ENCODE peak calls at places on chromosomes 6 and 20, in ten cellular contexts. One of them, this sample, is unnamed.

GRCh38 chr6:165181951-165182414 is 127.4 kb downstream of the C6orf118 start:
- DNase-seq in A549: no peak
- DNase-seq in transverse colon: no peak
- DNase-seq in heart left ventricle: no peak
- DNase-seq in tibial nerve: no peak
- DNase-seq in left ventricle myocardium inferior: no peak
- DNase-seq in pancreas: no peak
- DNase-seq in breast epithelium: no peak
- DNase-seq in uterus: no peak
- DNase-seq in fibroblast of lung: no peak
- DNase-seq in this sample: no peak

GRCh38 chr20:45991616-45992015 is 17.1 kb upstream of the MMP9 start:
- DNase-seq in A549: no peak
- DNase-seq in transverse colon: no peak
- DNase-seq in heart left ventricle: no peak
- DNase-seq in tibial nerve: no peak
- DNase-seq in left ventricle myocardium inferior: no peak
- DNase-seq in pancreas: no peak
- DNase-seq in breast epithelium: no peak
- DNase-seq in uterus: no peak
- DNase-seq in fibroblast of lung: no peak
- DNase-seq in this sample: no peak

GRCh38 chr20:363319-364078 is 16.6 kb downstream of the NRSN2 start:
- DNase-seq in A549: no peak
- DNase-seq in transverse colon: no peak
- DNase-seq in heart left ventricle: no peak
- DNase-seq in tibial nerve: no peak
- DNase-seq in left ventricle myocardium inferior: no peak
- DNase-seq in pancreas: no peak
- DNase-seq in breast epithelium: no peak
- DNase-seq in uterus: no peak
- DNase-seq in fibroblast of lung: no peak
- DNase-seq in this sample: no peak

GRCh38 chr6:134245041-134245440 is 72.9 kb downstream of the SGK1 start:
- DNase-seq in A549: no peak
- DNase-seq in transverse colon: no peak
- DNase-seq in heart left ventricle: no peak
- DNase-seq in tibial nerve: no peak
- DNase-seq in left ventricle myocardium inferior: no peak
- DNase-seq in pancreas: peak; percentile 71
- DNase-seq in breast epithelium: no peak
- DNase-seq in uterus: no peak
- DNase-seq in fibroblast of lung: peak; percentile 59
- DNase-seq in this sample: no peak

GRCh38 chr6:111870054-111870750 is 3.0 kb downstream of the FYN start:
- DNase-seq in A549: no peak
- DNase-seq in transverse colon: no peak
- DNase-seq in heart left ventricle: no peak
- DNase-seq in tibial nerve: no peak
- DNase-seq in left ventricle myocardium inferior: no peak
- DNase-seq in pancreas: no peak
- DNase-seq in breast epithelium: no peak
- DNase-seq in uterus: no peak
- DNase-seq in fibroblast of lung: no peak
- DNase-seq in this sample: no peak

GRCh38 chr6:118896339-118897136 is 2.6 kb downstream of the ASF1A start:
- DNase-seq in A549: peak; percentile 18
- DNase-seq in transverse colon: no peak
- DNase-seq in heart left ventricle: no peak
- DNase-seq in tibial nerve: no peak
- DNase-seq in left ventricle myocardium inferior: no peak
- DNase-seq in pancreas: no peak
- DNase-seq in breast epithelium: no peak
- DNase-seq in uterus: no peak
- DNase-seq in fibroblast of lung: peak; percentile 65
- DNase-seq in this sample: no peak

GRCh38 chr20:45782890-45783289 is 8.8 kb downstream of the WFDC3 start:
- DNase-seq in A549: no peak
- DNase-seq in transverse colon: no peak
- DNase-seq in heart left ventricle: no peak
- DNase-seq in tibial nerve: no peak
- DNase-seq in left ventricle myocardium inferior: no peak
- DNase-seq in pancreas: no peak
- DNase-seq in breast epithelium: no peak
- DNase-seq in uterus: no peak
- DNase-seq in fibroblast of lung: no peak
- DNase-seq in this sample: no peak

GRCh38 chr6:82785206-82785605 is 280.4 kb downstream of the UBE3D start:
- DNase-seq in A549: no peak
- DNase-seq in transverse colon: no peak
- DNase-seq in heart left ventricle: no peak
- DNase-seq in tibial nerve: no peak
- DNase-seq in left ventricle myocardium inferior: no peak
- DNase-seq in pancreas: no peak
- DNase-seq in breast epithelium: no peak
- DNase-seq in uterus: no peak
- DNase-seq in fibroblast of lung: no peak
- DNase-seq in this sample: no peak

GRCh38 chr20:62220666-62221568 is 839 bp upstream of the HRH3 start:
- DNase-seq in A549: no peak
- DNase-seq in transverse colon: no peak
- DNase-seq in heart left ventricle: no peak
- DNase-seq in tibial nerve: no peak
- DNase-seq in left ventricle myocardium inferior: no peak
- DNase-seq in pancreas: no peak
- DNase-seq in breast epithelium: no peak
- DNase-seq in uterus: no peak
- DNase-seq in fibroblast of lung: no peak
- DNase-seq in this sample: no peak

GRCh38 chr6:4577406-4577805 is 198.8 kb upstream of the CDYL start:
- DNase-seq in A549: no peak
- DNase-seq in transverse colon: no peak
- DNase-seq in heart left ventricle: no peak
- DNase-seq in tibial nerve: no peak
- DNase-seq in left ventricle myocardium inferior: no peak
- DNase-seq in pancreas: peak; percentile 27
- DNase-seq in breast epithelium: no peak
- DNase-seq in uterus: no peak
- DNase-seq in fibroblast of lung: peak; percentile 100
- DNase-seq in this sample: no peak

GRCh38 chr6:111011360-111012142 is 29.7 kb downstream of the RPF2 start:
- DNase-seq in A549: peak; percentile 27
- DNase-seq in transverse colon: no peak
- DNase-seq in heart left ventricle: no peak
- DNase-seq in tibial nerve: peak; percentile 21
- DNase-seq in left ventricle myocardium inferior: no peak
- DNase-seq in pancreas: no peak
- DNase-seq in breast epithelium: no peak
- DNase-seq in uterus: no peak
- DNase-seq in fibroblast of lung: peak; percentile 66
- DNase-seq in this sample: no peak

GRCh38 chr6:34178361-34179105 is 32.6 kb upstream of the GRM4 start:
- DNase-seq in A549: no peak
- DNase-seq in transverse colon: no peak
- DNase-seq in heart left ventricle: no peak
- DNase-seq in tibial nerve: no peak
- DNase-seq in left ventricle myocardium inferior: no peak
- DNase-seq in pancreas: no peak
- DNase-seq in breast epithelium: no peak
- DNase-seq in uterus: no peak
- DNase-seq in fibroblast of lung: no peak
- DNase-seq in this sample: no peak

GRCh38 chr6:170555305-170555704 is 1.1 kb downstream of the TBP start:
- DNase-seq in A549: no peak
- DNase-seq in transverse colon: no peak
- DNase-seq in heart left ventricle: no peak
- DNase-seq in tibial nerve: no peak
- DNase-seq in left ventricle myocardium inferior: no peak
- DNase-seq in pancreas: no peak
- DNase-seq in breast epithelium: no peak
- DNase-seq in uterus: no peak
- DNase-seq in fibroblast of lung: no peak
- DNase-seq in this sample: no peak

GRCh38 chr6:36962874-36963273 is 8.3 kb downstream of the PI16 start:
- DNase-seq in A549: no peak
- DNase-seq in transverse colon: peak; percentile 74
- DNase-seq in heart left ventricle: peak; percentile 64
- DNase-seq in tibial nerve: peak; percentile 77
- DNase-seq in left ventricle myocardium inferior: peak; percentile 73
- DNase-seq in pancreas: peak; percentile 73
- DNase-seq in breast epithelium: no peak
- DNase-seq in uterus: peak; percentile 48
- DNase-seq in fibroblast of lung: peak; percentile 57
- DNase-seq in this sample: no peak

GRCh38 chr6:167745660-167746376 is 80.9 kb upstream of the AFDN start:
- DNase-seq in A549: no peak
- DNase-seq in transverse colon: no peak
- DNase-seq in heart left ventricle: no peak
- DNase-seq in tibial nerve: peak; percentile 34
- DNase-seq in left ventricle myocardium inferior: peak; percentile 72
- DNase-seq in pancreas: no peak
- DNase-seq in breast epithelium: no peak
- DNase-seq in uterus: peak; percentile 85
- DNase-seq in fibroblast of lung: no peak
- DNase-seq in this sample: no peak

GRCh38 chr20:35260426-35260825 is 17.5 kb downstream of the MMP24OS start:
- DNase-seq in A549: no peak
- DNase-seq in transverse colon: no peak
- DNase-seq in heart left ventricle: no peak
- DNase-seq in tibial nerve: no peak
- DNase-seq in left ventricle myocardium inferior: no peak
- DNase-seq in pancreas: no peak
- DNase-seq in breast epithelium: no peak
- DNase-seq in uterus: no peak
- DNase-seq in fibroblast of lung: no peak
- DNase-seq in this sample: no peak

GRCh38 chr6:161254754-161255253 is 19.1 kb downstream of the AGPAT4 start:
- DNase-seq in A549: no peak
- DNase-seq in transverse colon: no peak
- DNase-seq in heart left ventricle: no peak
- DNase-seq in tibial nerve: no peak
- DNase-seq in left ventricle myocardium inferior: no peak
- DNase-seq in pancreas: no peak
- DNase-seq in breast epithelium: no peak
- DNase-seq in uterus: no peak
- DNase-seq in fibroblast of lung: peak; percentile 68
- DNase-seq in this sample: peak; percentile 49

GRCh38 chr20:61694666-61695065 is 371.0 kb downstream of the TAF4 start:
- DNase-seq in A549: no peak
- DNase-seq in transverse colon: no peak
- DNase-seq in heart left ventricle: no peak
- DNase-seq in tibial nerve: no peak
- DNase-seq in left ventricle myocardium inferior: peak; percentile 28
- DNase-seq in pancreas: no peak
- DNase-seq in breast epithelium: no peak
- DNase-seq in uterus: no peak
- DNase-seq in fibroblast of lung: no peak
- DNase-seq in this sample: no peak

GRCh38 chr20:41616228-41616627 is 1.9 kb downstream of the CHD6 start:
- DNase-seq in A549: no peak
- DNase-seq in transverse colon: no peak
- DNase-seq in heart left ventricle: no peak
- DNase-seq in tibial nerve: no peak
- DNase-seq in left ventricle myocardium inferior: no peak
- DNase-seq in pancreas: no peak
- DNase-seq in breast epithelium: no peak
- DNase-seq in uterus: no peak
- DNase-seq in fibroblast of lung: peak; percentile 31
- DNase-seq in this sample: no peak
- H3K4me3 ChIP-seq in A549: no peak overlapping the region
- H3K4me3 ChIP-seq in transverse colon: no peak overlapping the region
- H3K4me3 ChIP-seq in heart left ventricle: no peak overlapping the region
- H3K4me3 ChIP-seq in tibial nerve: no peak overlapping the region
- H3K4me3 ChIP-seq in left ventricle myocardium inferior: no peak overlapping the region
- H3K4me3 ChIP-seq in pancreas: no peak overlapping the region
- H3K4me3 ChIP-seq in breast epithelium: no peak overlapping the region
- H3K4me3 ChIP-seq in uterus: no peak overlapping the region
- H3K4me3 ChIP-seq in fibroblast of lung: no peak overlapping the region
- H3K4me3 ChIP-seq in this sample: no peak overlapping the region

DNA sequence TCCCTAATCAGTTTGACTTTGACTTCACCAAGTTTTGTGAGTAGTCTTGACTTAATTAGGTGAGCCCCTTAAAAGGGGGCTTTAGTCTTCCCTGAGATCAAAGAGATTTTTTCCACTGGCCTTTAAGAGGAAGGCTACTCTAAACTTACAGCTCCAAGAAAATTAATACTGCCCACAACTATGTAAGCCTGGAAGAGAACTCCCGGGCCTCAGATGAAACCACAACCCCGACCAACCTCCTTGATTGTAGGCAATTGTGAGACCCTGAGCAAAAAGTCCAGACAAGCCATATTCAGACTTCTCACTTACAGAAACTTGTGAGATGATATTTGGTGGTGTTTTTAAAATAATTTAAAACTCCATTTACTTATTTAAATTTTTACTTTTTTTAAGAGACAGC is 18.1 kb downstream of the SNX3 start:
- DNase-seq in A549: no peak
- DNase-seq in transverse colon: no peak
- DNase-seq in heart left ventricle: no peak
- DNase-seq in tibial nerve: no peak
- DNase-seq in left ventricle myocardium inferior: no peak
- DNase-seq in pancreas: no peak
- DNase-seq in breast epithelium: no peak
- DNase-seq in uterus: no peak
- DNase-seq in fibroblast of lung: no peak
- DNase-seq in this sample: no peak
- TF ChIP-seq CTCF in A549: no peak
- TF ChIP-seq CTCF in transverse colon: no peak
- TF ChIP-seq CTCF in heart left ventricle: no peak
- TF ChIP-seq CTCF in tibial nerve: no peak
- TF ChIP-seq CTCF in left ventricle myocardium inferior: no peak
- TF ChIP-seq CTCF in pancreas: no peak
- TF ChIP-seq CTCF in breast epithelium: no peak
- TF ChIP-seq CTCF in uterus: no peak
- TF ChIP-seq CTCF in fibroblast of lung: no peak
- TF ChIP-seq CTCF in this sample: no peak

GRCh38 chr6:12232339-12232738 is 57.8 kb upstream of the EDN1 start:
- DNase-seq in A549: no peak
- DNase-seq in transverse colon: no peak
- DNase-seq in heart left ventricle: no peak
- DNase-seq in tibial nerve: no peak
- DNase-seq in left ventricle myocardium inferior: no peak
- DNase-seq in pancreas: no peak
- DNase-seq in breast epithelium: no peak
- DNase-seq in uterus: no peak
- DNase-seq in fibroblast of lung: peak; percentile 39
- DNase-seq in this sample: no peak
- H3K27ac ChIP-seq in A549: no peak overlapping the region
- H3K27ac ChIP-seq in transverse colon: no peak overlapping the region
- H3K27ac ChIP-seq in heart left ventricle: no peak overlapping the region
- H3K27ac ChIP-seq in tibial nerve: no peak overlapping the region
- H3K27ac ChIP-seq in left ventricle myocardium inferior: no peak overlapping the region
- H3K27ac ChIP-seq in pancreas: no peak overlapping the region
- H3K27ac ChIP-seq in breast epithelium: no peak overlapping the region
- H3K27ac ChIP-seq in uterus: no peak overlapping the region
- H3K27ac ChIP-seq in fibroblast of lung: no peak overlapping the region
- H3K27ac ChIP-seq in this sample: no peak overlapping the region

DNA sequence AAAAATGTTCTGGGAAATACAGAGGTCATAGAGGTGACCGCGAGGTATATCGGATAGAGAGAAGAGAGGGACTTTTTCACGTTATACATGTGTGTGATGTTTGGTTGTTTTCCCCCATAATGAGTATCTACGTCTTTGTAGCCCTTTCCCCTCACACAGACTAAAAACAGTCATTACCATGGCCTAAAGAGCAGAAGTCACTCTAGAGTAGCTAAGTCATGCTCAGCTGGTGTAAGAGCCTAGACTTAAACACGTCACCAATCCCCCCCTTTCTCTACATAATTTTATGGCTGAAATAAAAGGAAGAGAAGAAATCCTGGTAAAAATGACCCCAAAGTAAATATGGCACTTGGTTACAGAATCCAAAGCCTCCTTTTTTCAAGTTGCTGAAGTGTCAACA is 6.0 kb upstream of the BEND3 start:
- DNase-seq in A549: no peak
- DNase-seq in transverse colon: no peak
- DNase-seq in heart left ventricle: no peak
- DNase-seq in tibial nerve: no peak
- DNase-seq in left ventricle myocardium inferior: no peak
- DNase-seq in pancreas: no peak
- DNase-seq in breast epithelium: no peak
- DNase-seq in uterus: no peak
- DNase-seq in fibroblast of lung: no peak
- DNase-seq in this sample: no peak
- H3K4me3 ChIP-seq in A549: no peak overlapping the region
- H3K4me3 ChIP-seq in transverse colon: no peak overlapping the region
- H3K4me3 ChIP-seq in heart left ventricle: no peak overlapping the region
- H3K4me3 ChIP-seq in tibial nerve: no peak overlapping the region
- H3K4me3 ChIP-seq in left ventricle myocardium inferior: no peak overlapping the region
- H3K4me3 ChIP-seq in pancreas: no peak overlapping the region
- H3K4me3 ChIP-seq in breast epithelium: no peak overlapping the region
- H3K4me3 ChIP-seq in uterus: no peak overlapping the region
- H3K4me3 ChIP-seq in fibroblast of lung: no peak overlapping the region
- H3K4me3 ChIP-seq in this sample: no peak overlapping the region

This sample was measured in coronary artery.